ENCODE peak calls at places on chromosome 11, in five cellular contexts. Q is A549, N is transverse colon, H is heart left ventricle, O is ovary. K is an unnamed sample.

GRCh38 chr11:70502677-70503076 is 104.3 kb downstream of the CTTN start:
- DNase-seq in N (no peak), O (no peak), Q (no peak), H (peak; percentile 9), K (no peak)

GRCh38 chr11:94758671-94759070 is 9.5 kb upstream of the AMOTL1 start:
- DNase-seq in Q (no peak), O (no peak), N (no peak), H (no peak), K (no peak)

GRCh38 chr11:3835752-3836151 is 5.0 kb downstream of the RHOG start:
- DNase-seq in H (peak; percentile 73), O (no peak), Q (no peak), N (no peak), K (no peak)

GRCh38 chr11:130781906-130782305 is 134.4 kb downstream of the SNX19 start:
- DNase-seq in O (no peak), Q (peak; percentile 21), N (no peak), H (no peak), K (no peak)

GRCh38 chr11:95586681-95587080 is 202.9 kb downstream of the FAM76B start:
- DNase-seq in Q (no peak), O (no peak), H (no peak), N (no peak), K (no peak)

GRCh38 chr11:9774591-9775392 is 110.9 kb downstream of the SWAP70 start:
- DNase-seq in O (no peak), Q (peak; percentile 20), H (no peak), N (no peak), K (no peak)

GRCh38 chr11:78168539-78169477 is 19.6 kb downstream of the KCTD21 start:
- DNase-seq in O (peak; percentile 85), H (peak; percentile 90), N (peak; percentile 34), Q (no peak), K (no peak)

GRCh38 chr11:2775083-2775625 is 75.4 kb upstream of the KCNQ1OT1 start:
- DNase-seq in Q (no peak), O (peak; percentile 12), H (peak; percentile 46), N (no peak), K (no peak)

GRCh38 chr11:130389315-130389935 is 39.0 kb downstream of the ADAMTS8 start:
- DNase-seq in N (peak; percentile 63), O (no peak), H (no peak), Q (no peak), K (no peak)

GRCh38 chr11:25037431-25037830 is 540.6 kb downstream of the LUZP2 start:
- DNase-seq in H (no peak), O (no peak), Q (no peak), N (no peak), K (no peak)

GRCh38 chr11:2860636-2861035 is 24.9 kb downstream of the CDKN1C start:
- DNase-seq in H (no peak), O (no peak), N (peak; percentile 37), Q (peak; percentile 51), K (peak; percentile 85)

GRCh38 chr11:120857508-120857907 is 166.4 kb upstream of the TBCEL start:
- DNase-seq in H (no peak), N (no peak), O (no peak), Q (no peak), K (no peak)

GRCh38 chr11:111303476-111303875 is 5.1 kb downstream of the POU2AF3 start:
- DNase-seq in N (peak; percentile 61), Q (peak; percentile 62), H (no peak), O (no peak), K (no peak)

GRCh38 chr11:73348838-73349237 is 27.4 kb upstream of the RELT start:
- DNase-seq in Q (no peak), O (no peak), N (no peak), H (no peak), K (no peak)

GRCh38 chr11:119175493-119176077 is 7.1 kb downstream of the NLRX1 start:
- DNase-seq in H (no peak), O (no peak), Q (no peak), N (no peak), K (peak; percentile 38)
- TF ChIP-seq POLR2A in H (no peak), O (no peak), Q (no peak), N (no peak), K (no peak)

GRCh38 chr11:27701262-27702105 is 1.2 kb upstream of the BDNF start:
- DNase-seq in H (peak; percentile 63), O (peak; percentile 18), Q (peak; percentile 59), N (peak; percentile 23), K (no peak)
- TF ChIP-seq POLR2A in H (no peak), O (no peak), Q (no peak), N (no peak), K (no peak)

GRCh38 chr11:74749965-74750296 is 1.3 kb downstream of the RNF169 start:
- DNase-seq in Q (no peak), N (no peak), H (no peak), O (no peak), K (no peak)

GRCh38 chr11:74746868-74747267 is 1.8 kb upstream of the RNF169 start:
- DNase-seq in Q (no peak), N (no peak), O (no peak), H (no peak), K (no peak)

GRCh38 chr11:74744277-74744676 is 4.4 kb upstream of the RNF169 start:
- DNase-seq in Q (no peak), H (no peak), N (no peak), O (no peak), K (no peak)

GRCh38 chr11:74749127-74749964 is 697 bp downstream of the RNF169 start:
- DNase-seq in Q (peak; percentile 60), N (peak; percentile 54), H (peak; percentile 86), O (peak; percentile 48), K (peak; percentile 58)

DNA sequence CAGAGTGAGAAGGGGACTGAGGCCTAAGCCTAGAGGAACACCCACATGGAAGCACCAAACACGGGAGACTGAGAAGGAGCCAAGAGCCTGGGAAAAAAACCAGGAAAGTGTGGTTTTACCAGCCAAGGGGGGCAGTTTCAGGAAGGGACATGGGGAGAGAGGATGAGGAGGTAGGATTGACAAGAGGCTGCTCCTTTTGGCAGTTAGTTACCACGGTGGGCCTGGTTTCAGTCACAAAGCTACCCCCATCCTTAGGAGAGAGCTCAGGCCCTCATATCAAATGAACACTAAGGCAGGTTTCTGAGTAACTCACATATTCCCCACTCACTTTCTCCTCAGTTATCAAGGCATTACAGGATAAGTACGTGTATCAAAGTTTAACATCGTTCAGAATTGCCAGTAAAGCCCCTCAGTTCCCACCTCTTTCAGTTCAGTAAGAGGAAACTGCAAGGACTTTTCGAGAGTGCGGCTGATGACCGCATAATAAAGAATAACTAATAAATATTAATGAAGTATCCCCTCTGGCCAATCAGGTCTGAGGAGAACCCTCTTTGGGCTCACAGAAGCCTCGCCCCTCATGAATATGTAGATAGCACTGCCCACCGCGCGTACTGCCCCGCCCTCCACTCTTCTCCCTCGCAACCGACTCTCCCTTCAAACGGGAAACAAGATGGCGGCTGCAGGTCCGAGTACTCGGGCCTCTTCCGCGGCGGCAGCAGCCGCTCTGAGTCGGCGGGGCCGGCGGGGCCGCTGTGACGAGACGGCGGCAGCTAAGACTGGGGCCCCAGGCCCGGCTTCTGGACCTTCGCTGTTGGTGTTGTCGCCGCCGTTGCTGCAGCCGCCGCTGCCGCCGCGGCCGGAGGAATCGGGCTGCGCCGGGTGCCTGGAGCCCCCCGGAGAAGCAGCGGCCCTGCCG is at the start of gene RNF169:
- DNase-seq in N (peak; percentile 94), Q (peak; percentile 95), H (peak; percentile 95), O (peak; percentile 95), K (peak; percentile 97)
- TF ChIP-seq POLR2A in N (peak; percentile 74), Q (peak; percentile 68), H (no peak), O (peak; percentile 65), K (peak; percentile 79)

GRCh38 chr11:46237248-46238077 is 40.0 kb upstream of the CREB3L1 start:
- DNase-seq in Q (peak; percentile 90), O (peak; percentile 79), N (peak; percentile 46), H (peak; percentile 86), K (peak; percentile 93)

GRCh38 chr11:46239801-46240061 is 37.7 kb upstream of the CREB3L1 start:
- DNase-seq in Q (no peak), H (no peak), O (no peak), N (no peak), K (no peak)

GRCh38 chr11:46238967-46239800 is 38.3 kb upstream of the CREB3L1 start:
- DNase-seq in H (peak; percentile 95), O (peak; percentile 91), Q (peak; percentile 85), N (peak; percentile 86), K (peak; percentile 93)

GRCh38 chr11:46236918-46237247 is 40.6 kb upstream of the CREB3L1 start:
- DNase-seq in N (no peak), Q (no peak), O (no peak), H (no peak), K (no peak)

DNA sequence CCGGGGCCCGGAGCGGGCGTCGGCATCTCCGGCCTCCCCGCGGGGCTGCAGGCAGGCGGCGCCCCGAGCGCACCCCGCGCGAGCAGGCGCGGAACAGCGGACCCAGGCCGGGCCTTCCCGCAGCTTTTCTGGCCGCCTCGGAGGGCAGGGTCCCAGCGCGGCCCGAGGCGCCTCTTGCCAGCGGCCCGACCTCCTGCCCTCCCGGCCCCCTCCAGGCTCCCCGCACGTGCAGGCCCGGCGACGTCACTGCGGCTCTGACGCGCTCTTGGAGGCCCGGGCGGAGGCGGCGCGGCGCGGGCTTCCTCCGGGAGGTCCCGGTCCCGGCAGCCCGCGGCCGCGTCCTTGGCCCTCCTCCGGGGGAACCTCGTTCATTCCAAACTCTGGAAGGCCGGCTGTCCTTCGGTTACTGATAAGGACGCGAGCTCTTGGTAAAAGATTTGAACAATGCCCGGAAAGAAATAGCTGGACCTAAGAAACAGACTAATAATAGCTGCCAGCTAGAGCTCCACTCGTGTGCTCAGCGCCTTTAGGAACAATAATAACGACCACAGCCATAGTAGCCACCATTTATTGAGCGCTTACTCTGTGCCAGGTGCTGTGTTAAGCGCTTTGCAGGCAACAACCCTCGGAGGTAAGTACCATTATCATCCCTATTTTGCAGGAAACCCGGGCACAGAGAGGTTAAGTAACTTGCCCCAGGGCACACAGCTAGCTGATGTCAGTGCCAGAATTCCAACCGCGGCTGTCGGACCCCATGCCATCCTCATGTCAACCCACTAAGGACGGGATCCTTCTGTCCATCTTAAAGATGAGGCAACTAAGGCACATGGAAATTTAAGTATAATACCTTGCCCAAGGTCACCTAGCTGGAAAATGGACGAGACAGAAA is 39.1 kb upstream of the CREB3L1 start:
- DNase-seq in N (peak; percentile 73), H (peak; percentile 90), O (peak; percentile 84), Q (peak; percentile 77), K (no peak)
- TF ChIP-seq POLR2A in N (no peak), H (no peak), O (no peak), Q (no peak), K (peak; percentile 2)

GRCh38 chr11:100684101-100685065 is 2.7 kb upstream of the ARHGAP42 start:
- DNase-seq in O (no peak), H (no peak), Q (peak; percentile 69), N (no peak), K (no peak)

GRCh38 chr11:100689141-100689540 is 2.1 kb downstream of the ARHGAP42 start:
- DNase-seq in H (no peak), O (no peak), N (no peak), Q (no peak), K (no peak)

GRCh38 chr11:100687032-100687629 is at the start of gene ARHGAP42:
- DNase-seq in O (peak; percentile 51), H (peak; percentile 84), N (peak; percentile 77), Q (peak; percentile 74), K (peak; percentile 40)

GRCh38 chr11:100686476-100686875 is 612 bp upstream of the ARHGAP42 start:
- DNase-seq in N (no peak), O (no peak), H (no peak), Q (no peak), K (no peak)

GRCh38 chr11:100687630-100688395 is 725 bp downstream of the ARHGAP42 start:
- DNase-seq in H (no peak), N (peak; percentile 65), O (peak; percentile 53), Q (peak; percentile 86), K (peak; percentile 42)
- TF ChIP-seq POLR2A in H (no peak), N (no peak), O (no peak), Q (no peak), K (no peak)

K was measured in H54.